ENCODE peak calls at places on chromosomes 7 and 10, in four cellular contexts. S is HEK293T; M is activated effector memory CD4-positive, alpha-beta T cell treated with anti-CD3 and anti-CD28 coated beads, Interleukin-2, amount 50 U/mL, for 16 hours; Z is stimulated activated CD8-positive, alpha-beta memory T cell treated with anti-CD3 and anti-CD28 coated beads, Interleukin-15, amount 100 ng/mL, for 24 hours. L is an unnamed sample.

GRCh38 chr10:12511651-12512050 is 162.3 kb downstream of the CAMK1D start:
- DNase-seq in S (no peak), M (no peak), Z (no peak), L (no peak)

GRCh38 chr10:18437486-18437885 is 213.9 kb downstream of the NSUN6 start:
- DNase-seq in S (no peak), M (no peak), Z (no peak), L (no peak)

GRCh38 chr7:12389089-12389700 is 14.5 kb downstream of the VWDE start:
- DNase-seq in S (peak), M (peak), Z (no peak), L (no peak)

GRCh38 chr7:25926891-25927625 is 224.9 kb upstream of the NFE2L3 start:
- DNase-seq in S (no peak), M (no peak), Z (no peak), L (no peak)

GRCh38 chr10:48589266-48589665 is 15.6 kb downstream of the ARHGAP22 start:
- DNase-seq in S (no peak), M (no peak), Z (no peak), L (no peak)

GRCh38 chr10:46515402-46516192 is 40.9 kb downstream of the GPRIN2 start:
- DNase-seq in S (no peak), M (peak), Z (no peak), L (no peak)

GRCh38 chr7:113217314-113217713 is 99.0 kb upstream of the SMIM30 start:
- DNase-seq in S (no peak), M (no peak), Z (no peak), L (no peak)

GRCh38 chr7:11592699-11593098 is 239.3 kb downstream of the THSD7A start:
- DNase-seq in S (no peak), M (no peak), Z (no peak), L (no peak)

GRCh38 chr10:117533507-117534281 is 8.9 kb upstream of the EMX2 start:
- DNase-seq in S (no peak), M (no peak), Z (no peak), L (no peak)

GRCh38 chr7:6165075-6165474 is 107.3 kb downstream of the CYTH3 start:
- DNase-seq in S (no peak), M (no peak), Z (no peak), L (no peak)

GRCh38 chr7:89584896-89585295 is 569.4 kb upstream of the STEAP1 start:
- DNase-seq in S (no peak), M (no peak), Z (no peak), L (no peak)